ENCODE peak calls at places on chromosomes 3 and 15, in nine cellular contexts. K is small intestine; S is M059J; V is glomerular endothelial cell; G is MCF 10A; M is NCI-H1436 treated with DMSO at 0.1 percent for 48 hours; T is adrenal gland; I is stimulated activated CD4-positive, alpha-beta T cell treated with anti-CD3 and anti-CD28 coated beads, Interleukin-1b, Interleukin-23, amount 100 ng/mL, for 1 hour; O is heart left ventricle. R is an unnamed sample.

GRCh38 chr3:111668912-111669488 is 73.9 kb upstream of the ZBED2 start:
- DNase-seq in G (peak), I (no peak), S (peak), O (no peak), K (peak), V (no peak), T (no peak), M (peak), R (no peak)

GRCh38 chr3:133475245-133476010 is 75.6 kb downstream of the BFSP2 start:
- DNase-seq in K (no peak), O (no peak), I (no peak), S (no peak), M (peak), T (no peak), G (no peak), V (no peak), R (no peak)

GRCh38 chr3:155078959-155079794 is 942 bp upstream of the MME start:
- DNase-seq in S (peak), O (no peak), M (no peak), V (no peak), G (no peak), I (no peak), T (no peak), K (peak), R (no peak)

GRCh38 chr3:156005698-156006097 is 114.7 kb upstream of the KCNAB1 start:
- DNase-seq in V (no peak), K (no peak), T (no peak), M (no peak), O (no peak), G (no peak), I (no peak), S (no peak), R (no peak)

GRCh38 chr15:78906310-78906608 is 33.6 kb downstream of the MORF4L1 start:
- DNase-seq in V (no peak), T (peak), M (no peak), I (no peak), O (peak), S (peak), K (no peak), G (peak), R (no peak)

GRCh38 chr3:33128706-33129105 is 14.9 kb downstream of the CRTAP start:
- DNase-seq in S (no peak), G (no peak), O (no peak), I (no peak), K (no peak), T (no peak), V (no peak), M (no peak), R (no peak)

GRCh38 chr15:62845239-62846126 is 197.1 kb upstream of the TPM1 start:
- DNase-seq in O (no peak), G (no peak), T (no peak), S (peak), M (no peak), K (no peak), I (no peak), V (no peak), R (no peak)

GRCh38 chr15:77002954-77003912 is 8.3 kb downstream of the PSTPIP1 start:
- DNase-seq in S (no peak), O (peak), I (peak), M (no peak), K (peak), T (peak), G (no peak), V (no peak), R (no peak)

GRCh38 chr3:127457094-127457475 is 133.4 kb downstream of the TPRA1 start:
- DNase-seq in O (peak), S (peak), I (no peak), K (no peak), V (no peak), M (no peak), G (peak), T (peak), R (no peak)

GRCh38 chr3:175149675-175150074 is 290.5 kb downstream of the NAALADL2 start:
- DNase-seq in M (peak), S (peak), V (no peak), G (peak), I (no peak), K (peak), O (no peak), T (peak), R (no peak)

GRCh38 chr3:159866201-159866746 is 122.4 kb upstream of the IL12A start:
- DNase-seq in K (no peak), V (no peak), O (no peak), G (no peak), T (no peak), M (no peak), I (no peak), S (peak), R (no peak)

GRCh38 chr3:196440041-196440537 is 7.9 kb upstream of the UBXN7 start:
- DNase-seq in T (no peak), V (no peak), I (no peak), G (no peak), S (peak), M (no peak), O (peak), K (no peak), R (peak)

GRCh38 chr3:174046311-174046710 is 648.8 kb downstream of the NLGN1 start:
- DNase-seq in G (no peak), S (no peak), V (no peak), K (no peak), T (no peak), I (no peak), M (no peak), O (no peak), R (no peak)

GRCh38 chr3:129481783-129482332 is 41.8 kb downstream of the IFT122 start:
- DNase-seq in T (no peak), G (peak), I (no peak), V (no peak), O (peak), M (no peak), S (peak), K (no peak), R (no peak)

GRCh38 chr3:59774613-59775012 is 724.8 kb upstream of the CFAP20DC start:
- DNase-seq in S (peak), I (no peak), K (no peak), G (peak), M (no peak), V (no peak), T (no peak), O (no peak), R (no peak)

GRCh38 chr3:150610785-150611184 is 7.7 kb downstream of the SELENOT start:
- DNase-seq in V (no peak), T (no peak), M (no peak), G (peak), S (no peak), I (no peak), O (no peak), K (no peak), R (no peak)

GRCh38 chr15:35680951-35681350 is 135.0 kb upstream of the DPH6 start:
- DNase-seq in I (no peak), O (no peak), M (no peak), K (no peak), S (no peak), G (no peak), V (no peak), T (no peak), R (no peak)

GRCh38 chr3:193660698-193661400 is 67.8 kb downstream of the OPA1 start:
- DNase-seq in K (no peak), G (no peak), S (no peak), V (no peak), O (no peak), T (no peak), I (no peak), M (no peak), R (no peak)